ENCODE peak calls at places on chromosomes 12 and 14, in nine cellular contexts. E is stimulated activated CD4-positive, alpha-beta T cell treated with anti-CD3 and anti-CD28 coated beads, Interleukin-15, amount 100 ng/mL, for 1 hour; I is cerebellar cortex; U is thoracic aorta; N is HEK293T; G is uterus; L is hepatocyte; K is activated T-helper 1 cell treated with anti-CD3 and anti-CD28 coated beads, Interleukin-12 subunit alpha, Interleukin-12 subunit beta, Interleukin-2, Interleukin-4 antibody, amounts not matched to agents 30 ng/mL and 10 ng/mL and 1 ng/mL, durations not matched to agents 14 hours and 24 hours and 36 hours; A is A549. X is an unnamed sample.

GRCh38 chr14:77498120-77498979 is at the start of gene ISM2:
- DNase-seq in E (no peak), I (no peak), U (no peak), N (peak), G (peak), L (peak), K (peak), A (peak), X (peak)

GRCh38 chr14:53174918-53175317 is 21.8 kb upstream of the DDHD1 start:
- DNase-seq in E (no peak), I (no peak), U (no peak), N (no peak), G (no peak), L (no peak), K (no peak), A (no peak), X (no peak)

GRCh38 chr14:81618695-81619094 is 85.0 kb upstream of the SEL1L start:
- DNase-seq in E (no peak), I (no peak), U (no peak), N (no peak), G (no peak), L (no peak), K (no peak), A (no peak), X (no peak)

GRCh38 chr12:124898200-124898950 is 16.1 kb downstream of the UBC start:
- DNase-seq in E (peak), I (peak), U (no peak), N (no peak), G (no peak), L (no peak), K (peak), A (peak), X (peak)

GRCh38 chr14:21205678-21206581 is 50.1 kb upstream of the OR5AU1 start:
- DNase-seq in E (no peak), I (no peak), U (no peak), N (no peak), G (no peak), L (no peak), K (no peak), A (no peak), X (no peak)

GRCh38 chr12:52027085-52027843 is 20.5 kb downstream of the TAMALIN start:
- DNase-seq in E (no peak), I (no peak), U (no peak), N (no peak), G (no peak), L (no peak), K (no peak), A (no peak), X (no peak)

GRCh38 chr12:31005256-31005943 is 68.3 kb upstream of the DDX11 start:
- DNase-seq in E (no peak), I (no peak), U (no peak), N (no peak), G (peak), L (no peak), K (no peak), A (no peak), X (no peak)

GRCh38 chr14:73795974-73796373 is 55.7 kb upstream of the PTGR2 start:
- DNase-seq in E (no peak), I (no peak), U (no peak), N (no peak), G (no peak), L (peak), K (no peak), A (peak), X (no peak)

GRCh38 chr14:51859136-51859535 is 1.3 kb upstream of the GNG2 start:
- DNase-seq in E (no peak), I (no peak), U (no peak), N (no peak), G (no peak), L (no peak), K (no peak), A (no peak), X (no peak)

GRCh38 chr12:43816168-43816567 is 10.1 kb upstream of the TWF1 start:
- DNase-seq in E (no peak), I (no peak), U (no peak), N (no peak), G (no peak), L (no peak), K (no peak), A (no peak), X (no peak)

GRCh38 chr14:24147761-24148428 is 597 bp downstream of the RNF31 start:
- DNase-seq in E (no peak), I (no peak), U (no peak), N (no peak), G (no peak), L (no peak), K (no peak), A (no peak), X (no peak)

GRCh38 chr12:13534242-13534641 is 337.7 kb downstream of the EMP1 start:
- DNase-seq in E (no peak), I (no peak), U (no peak), N (no peak), G (no peak), L (no peak), K (no peak), A (no peak), X (no peak)

GRCh38 chr12:11906284-11906935 is 164.3 kb upstream of the BCL2L14 start:
- DNase-seq in E (no peak), I (no peak), U (no peak), N (no peak), G (no peak), L (no peak), K (no peak), A (no peak), X (no peak)

GRCh38 chr14:87443787-87444186 is 549.2 kb downstream of the GALC start:
- DNase-seq in E (no peak), I (no peak), U (no peak), N (no peak), G (no peak), L (no peak), K (no peak), A (no peak), X (no peak)

GRCh38 chr14:89721330-89721729 is 233.2 kb downstream of the EFCAB11 start:
- DNase-seq in E (no peak), I (no peak), U (no peak), N (no peak), G (no peak), L (no peak), K (no peak), A (no peak), X (no peak)

GRCh38 chr12:126157575-126157966 is 1092.3 kb downstream of the AACS start:
- DNase-seq in E (no peak), I (no peak), U (no peak), N (no peak), G (no peak), L (no peak), K (no peak), A (no peak), X (no peak)

GRCh38 chr14:31932675-31933074 is 144.4 kb upstream of the ARHGAP5 start:
- DNase-seq in E (no peak), I (no peak), U (no peak), N (no peak), G (no peak), L (no peak), K (no peak), A (no peak), X (no peak)

GRCh38 chr14:89374908-89375307 is 42.1 kb downstream of the FOXN3 start:
- DNase-seq in E (no peak), I (no peak), U (no peak), N (no peak), G (no peak), L (no peak), K (no peak), A (no peak), X (no peak)

GRCh38 chr12:95532851-95533250 is 18.4 kb downstream of the USP44 start:
- DNase-seq in E (no peak), I (no peak), U (no peak), N (no peak), G (no peak), L (peak), K (no peak), A (no peak), X (no peak)

GRCh38 chr12:119061208-119061796 is 80.0 kb downstream of the SRRM4 start:
- DNase-seq in E (no peak), I (no peak), U (no peak), N (peak), G (no peak), L (peak), K (peak), A (no peak), X (peak)